ENCODE peak calls at places on chromosomes 5 and 9, in five cellular contexts. R, K, U, E and O are unnamed samples.

GRCh38 chr9:19946446-19947109 is 157.7 kb upstream of the SLC24A2 start:
- DNase-seq in K (no peak), R (no peak), E (peak; percentile 55), U (no peak), O (no peak)

GRCh38 chr9:133472753-133473378 is 6.0 kb downstream of the SLC2A6 start:
- DNase-seq in R (no peak), K (no peak), U (no peak), E (no peak), O (peak; percentile 73)

GRCh38 chr5:14414615-14415515 is 166.7 kb upstream of the OTULINL start:
- DNase-seq in R (no peak), E (no peak), U (no peak), K (peak; percentile 28), O (no peak)

GRCh38 chr5:141172381-141173204 is at the start of gene PCDHB7:
- DNase-seq in K (peak; percentile 1), R (no peak), U (no peak), E (peak; percentile 67), O (no peak)

GRCh38 chr5:68420476-68421344 is 205.2 kb downstream of the PIK3R1 start:
- DNase-seq in R (peak; percentile 66), U (no peak), E (no peak), K (no peak), O (no peak)

GRCh38 chr9:133955821-133956411 is 36.2 kb downstream of the VAV2 start:
- DNase-seq in R (no peak), K (no peak), E (peak; percentile 47), U (no peak), O (peak; percentile 84)

GRCh38 chr9:113462781-113463286 is 693 bp upstream of the RGS3 start:
- DNase-seq in U (peak; percentile 61), R (no peak), E (no peak), K (no peak), O (no peak)

GRCh38 chr5:83096660-83097334 is 19.4 kb downstream of the XRCC4 start:
- DNase-seq in R (no peak), E (peak; percentile 51), U (no peak), K (no peak), O (no peak)

GRCh38 chr5:2797160-2797559 is 45.7 kb upstream of the IRX2 start:
- DNase-seq in E (no peak), R (no peak), K (no peak), U (no peak), O (no peak)

GRCh38 chr5:147434049-147434448 is 75.8 kb downstream of the DPYSL3 start:
- DNase-seq in K (peak; percentile 54), R (no peak), E (no peak), U (no peak), O (no peak)

GRCh38 chr5:147432323-147432722 is 77.5 kb downstream of the DPYSL3 start:
- DNase-seq in E (no peak), R (no peak), U (no peak), K (no peak), O (no peak)

GRCh38 chr5:147437161-147437596 is 72.7 kb downstream of the DPYSL3 start:
- DNase-seq in E (no peak), U (no peak), K (no peak), R (no peak), O (no peak)

GRCh38 chr5:147439253-147439652 is 70.6 kb downstream of the DPYSL3 start:
- DNase-seq in E (peak; percentile 78), U (no peak), R (no peak), K (no peak), O (no peak)

GRCh38 chr5:147436596-147436995 is 73.3 kb downstream of the DPYSL3 start:
- DNase-seq in E (no peak), U (no peak), R (no peak), K (no peak), O (no peak)
- H3K4me1 ChIP-seq in E (peaks cover 12% of the 10 kb centered on the region), U (no peaks in the 10 kb centered on the region), R (peaks cover 44% of the 10 kb centered on the region), K (no peaks in the 10 kb centered on the region), O (no peaks in the 10 kb centered on the region)

GRCh38 chr9:38023661-38024035 is 45.4 kb downstream of the SHB start:
- DNase-seq in E (no peak), R (no peak), U (no peak), K (no peak), O (no peak)

GRCh38 chr9:38025166-38025565 is 43.9 kb downstream of the SHB start:
- DNase-seq in U (no peak), K (no peak), E (no peak), R (no peak), O (no peak)

GRCh38 chr9:38022995-38023394 is 46.0 kb downstream of the SHB start:
- DNase-seq in E (no peak), R (no peak), K (peak; percentile 24), U (no peak), O (no peak)

GRCh38 chr9:38022203-38022602 is 46.8 kb downstream of the SHB start:
- DNase-seq in K (no peak), U (no peak), R (no peak), E (no peak), O (no peak)

DNA sequence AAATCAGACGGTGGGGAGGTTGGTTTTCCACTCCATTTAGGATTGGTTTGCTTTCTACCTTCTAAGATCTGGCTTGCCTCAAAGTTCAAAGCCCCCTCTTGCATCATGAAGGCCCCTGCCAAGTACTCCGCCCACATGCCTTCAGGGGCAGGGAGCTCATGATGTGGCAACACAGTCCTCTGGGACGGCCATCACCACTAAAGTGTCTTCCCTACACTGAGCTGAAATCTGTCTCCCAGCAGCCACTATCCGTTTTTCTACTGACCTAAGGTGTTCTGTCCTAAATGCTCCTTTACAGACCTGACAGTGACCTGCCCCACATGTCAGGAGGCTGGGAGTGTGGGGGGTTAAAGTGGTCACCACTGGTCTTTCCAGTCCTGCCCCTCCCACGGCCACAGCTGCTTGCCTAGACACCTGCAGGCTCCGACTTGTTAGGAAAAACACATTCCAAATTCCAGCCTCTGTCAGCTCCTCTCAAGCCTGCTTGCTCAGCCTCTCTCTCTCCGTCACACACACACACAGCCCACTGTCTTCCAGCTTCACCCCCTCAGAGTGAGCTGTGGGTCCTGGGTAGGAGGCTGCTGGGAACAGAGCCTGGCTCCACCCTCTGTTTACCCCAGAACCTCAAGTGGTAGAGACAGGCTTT is 44.9 kb downstream of the SHB start:
- DNase-seq in E (peak; percentile 80), R (no peak), U (peak; percentile 92), K (no peak), O (no peak)
- H3K27ac ChIP-seq in E (peak overlapping the region; percentile 93), R (peak overlapping the region; percentile 29), U (peak overlapping the region; percentile 81), K (no peak overlapping the region), O (no peak overlapping the region)

GRCh38 chr9:72527801-72528195 is 6.4 kb downstream of the TMC1 start:
- DNase-seq in E (no peak), R (no peak), U (no peak), K (no peak), O (no peak)
- H3K4me1 ChIP-seq in E (peaks cover 33% of the 10 kb centered on the region), R (peaks cover 29% of the 10 kb centered on the region), U (no peaks in the 10 kb centered on the region), K (no peaks in the 10 kb centered on the region), O (peaks cover 17% of the 10 kb centered on the region)

GRCh38 chr5:132293992-132294727 is at the start of gene SLC22A4:
- DNase-seq in K (peak; percentile 81), R (peak; percentile 91), E (peak; percentile 97), U (peak; percentile 98), O (peak; percentile 98)

GRCh38 chr5:132295505-132296411 is 1.6 kb downstream of the SLC22A4 start:
- DNase-seq in K (no peak), U (no peak), E (peak; percentile 27), R (no peak), O (no peak)

GRCh38 chr5:132291026-132291425 is 3.2 kb upstream of the SLC22A4 start:
- DNase-seq in K (no peak), U (no peak), E (no peak), R (no peak), O (no peak)

GRCh38 chr5:132294728-132295504 is 722 bp downstream of the SLC22A4 start:
- DNase-seq in R (peak; percentile 46), E (peak; percentile 97), U (peak; percentile 82), K (peak; percentile 89), O (peak; percentile 91)

GRCh38 chr5:132293066-132293991 is 865 bp upstream of the SLC22A4 start:
- DNase-seq in E (peak; percentile 95), U (peak; percentile 95), K (peak; percentile 66), R (peak; percentile 90), O (peak; percentile 97)
- H3K27ac ChIP-seq in E (peak overlapping the region; percentile 99), U (peak overlapping the region; percentile 92), K (peak overlapping the region; percentile 86), R (peak overlapping the region; percentile 97), O (peak overlapping the region; percentile 98)

GRCh38 chr5:139182528-139183296 is 15.5 kb downstream of the SIL1 start:
- DNase-seq in R (no peak), K (no peak), U (no peak), E (no peak), O (no peak)

GRCh38 chr5:139183502-139183901 is 14.7 kb downstream of the SIL1 start:
- DNase-seq in R (no peak), K (no peak), U (no peak), E (no peak), O (no peak)

GRCh38 chr5:139180850-139181785 is 17.1 kb downstream of the SIL1 start:
- DNase-seq in K (no peak), R (no peak), U (no peak), E (peak; percentile 64), O (no peak)

GRCh38 chr5:139178948-139179347 is 19.2 kb downstream of the SIL1 start:
- DNase-seq in E (no peak), U (no peak), K (peak; percentile 32), R (no peak), O (no peak)

DNA sequence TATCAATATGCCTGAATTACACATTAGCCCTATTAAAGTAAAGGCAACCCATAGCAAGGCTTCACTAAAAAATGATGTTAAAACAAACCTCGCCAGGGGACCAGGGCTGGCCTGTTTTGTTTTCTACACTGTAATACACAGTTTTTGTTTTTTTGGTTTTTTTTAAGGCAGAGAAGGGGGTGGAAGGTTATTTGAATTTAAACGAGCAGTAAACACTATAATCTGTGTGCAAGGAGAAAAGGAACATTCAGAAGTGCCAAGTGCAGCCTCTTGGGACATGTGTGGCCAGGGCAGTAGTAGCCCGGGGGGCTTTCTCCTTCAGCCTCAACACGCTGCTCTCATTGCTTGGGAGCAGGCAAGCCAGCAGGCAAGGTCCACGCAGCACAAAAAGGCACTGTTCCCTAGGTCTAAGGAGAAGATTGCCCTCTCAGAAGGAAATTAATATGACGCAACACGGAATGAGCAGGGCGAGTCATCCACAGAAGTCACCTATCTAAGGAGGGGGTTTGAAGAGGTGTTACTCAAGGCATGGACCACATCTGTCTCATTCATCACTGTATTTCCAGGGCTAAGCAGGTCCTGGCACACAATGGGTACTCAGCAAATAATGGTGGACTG is 16.2 kb downstream of the SIL1 start:
- DNase-seq in E (peak; percentile 65), K (peak; percentile 68), U (peak; percentile 65), R (no peak), O (no peak)
- H3K4me1 ChIP-seq in E (peaks cover 16% of the 10 kb centered on the region), K (peaks cover 6% of the 10 kb centered on the region), U (peaks cover 4% of the 10 kb centered on the region), R (peaks cover 90% of the 10 kb centered on the region), O (peaks cover 29% of the 10 kb centered on the region)

GRCh38 chr5:175250426-175250825 is 193.6 kb downstream of the DRD1 start:
- DNase-seq in K (no peak), E (no peak), U (no peak), R (no peak), O (no peak)
- H3K27ac ChIP-seq in K (no peak overlapping the region), E (no peak overlapping the region), U (no peak overlapping the region), R (no peak overlapping the region), O (no peak overlapping the region)

DNA sequence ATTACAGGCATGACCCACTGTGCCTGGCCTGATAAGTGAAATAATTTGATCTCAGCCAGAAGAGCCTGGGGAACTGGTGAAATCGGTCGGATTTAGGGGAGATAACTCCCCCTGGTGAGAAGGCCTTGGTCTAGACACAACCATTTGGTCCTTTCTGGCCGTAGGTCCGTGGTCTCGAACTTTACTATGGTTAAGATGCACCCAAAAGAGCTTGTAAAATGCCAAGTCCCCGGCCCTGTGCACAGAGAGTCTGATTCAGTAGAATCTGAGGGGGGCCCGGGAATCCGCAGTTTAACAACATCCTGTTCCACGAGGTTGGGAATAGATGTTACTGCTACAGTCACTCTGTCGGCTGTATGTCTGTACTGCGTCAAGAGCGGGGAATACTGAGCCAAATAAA is 140.7 kb downstream of the C9orf50 start:
- DNase-seq in R (no peak), E (peak; percentile 33), U (no peak), K (no peak), O (no peak)
- H3K4me1 ChIP-seq in R (peaks cover 60% of the 10 kb centered on the region), E (peaks cover 36% of the 10 kb centered on the region), U (no peaks in the 10 kb centered on the region), K (no peaks in the 10 kb centered on the region), O (peaks cover 29% of the 10 kb centered on the region)